ENCODE peak calls at places on chromosomes 16 and 17, in seven cellular contexts. P, G, F, Q, K, D and A are unnamed samples.

GRCh38 chr17:27996157-27997043 is 46.1 kb upstream of the NLK start:
- DNase-seq in K (no peak), Q (no peak), G (no peak), P (no peak), D (no peak), F (no peak), A (no peak)

GRCh38 chr17:39700148-39700987 is 504 bp downstream of the ERBB2 start:
- DNase-seq in D (no peak), K (no peak), Q (no peak), P (no peak), G (peak; percentile 49), F (no peak), A (peak; percentile 33)

GRCh38 chr17:31823014-31823413 is 36.0 kb downstream of the COPRS start:
- DNase-seq in K (no peak), D (no peak), P (no peak), G (no peak), F (no peak), Q (no peak), A (no peak)

GRCh38 chr16:85216522-85217375 is 104.5 kb upstream of the CIBAR2 start:
- DNase-seq in P (no peak), D (no peak), K (peak; percentile 71), F (no peak), G (no peak), Q (no peak), A (no peak)

GRCh38 chr16:77763994-77764393 is 24.4 kb upstream of the VAT1L start:
- DNase-seq in D (no peak), P (no peak), G (no peak), K (no peak), Q (no peak), F (no peak), A (no peak)

GRCh38 chr16:84084570-84085270 is 32.0 kb downstream of the MBTPS1 start:
- DNase-seq in G (peak; percentile 72), K (peak; percentile 49), P (peak; percentile 27), Q (peak; percentile 28), D (peak; percentile 18), F (peak; percentile 46), A (peak; percentile 45)

GRCh38 chr16:16025214-16025968 is 76.0 kb downstream of the ABCC1 start:
- DNase-seq in Q (no peak), D (peak; percentile 69), F (no peak), P (no peak), K (no peak), G (peak; percentile 68), A (peak; percentile 97)

GRCh38 chr16:89507834-89508590 is at the start of gene SPG7:
- DNase-seq in Q (peak; percentile 98), F (peak; percentile 93), G (peak; percentile 88), K (peak; percentile 74), D (no peak), P (peak; percentile 65), A (peak; percentile 75)

GRCh38 chr16:67542464-67542863 is 13.8 kb downstream of the RIPOR1 start:
- DNase-seq in D (peak; percentile 26), Q (peak; percentile 57), P (no peak), G (peak; percentile 78), F (peak; percentile 74), K (no peak), A (peak; percentile 48)

GRCh38 chr16:66900721-66901441 is 17.8 kb downstream of the CDH16 start:
- DNase-seq in Q (no peak), F (no peak), G (no peak), D (no peak), K (no peak), P (no peak), A (no peak)

GRCh38 chr17:44776628-44777393 is 18.0 kb downstream of the ADAM11 start:
- DNase-seq in P (no peak), K (no peak), Q (no peak), G (no peak), D (no peak), F (no peak), A (no peak)

GRCh38 chr16:62363451-62363850 is 327.2 kb upstream of the CDH8 start:
- DNase-seq in D (no peak), K (no peak), P (no peak), F (no peak), G (no peak), Q (no peak), A (no peak)